ENCODE peak calls at places on chromosomes 6 and 20, in nine cellular contexts. Q, O, Y, J, W, I, C, B and P are unnamed samples.
A peak's percentile ranks its signal among the peaks of the same experiment; 100 is the strongest.

GRCh38 chr20:16537025-16537665 is 36.1 kb downstream of the KIF16B start:
- DNase-seq in Q (no peak), O (no peak), Y (no peak), J (peak; percentile 36), W (no peak), I (no peak), C (no peak), B (no peak), P (peak; percentile 68)

GRCh38 chr6:72250664-72251063 is 364.3 kb downstream of the RIMS1 start:
- DNase-seq in Q (no peak), O (no peak), Y (no peak), J (no peak), W (no peak), I (no peak), C (no peak), B (no peak), P (no peak)

GRCh38 chr6:82072113-82072512 is 175.4 kb downstream of the IBTK start:
- DNase-seq in Q (no peak), O (no peak), Y (no peak), J (no peak), W (no peak), I (no peak), C (no peak), B (no peak), P (no peak)

GRCh38 chr6:122839906-122840305 is 50.8 kb downstream of the SMPDL3A start:
- DNase-seq in Q (no peak), O (no peak), Y (no peak), J (no peak), W (no peak), I (no peak), C (no peak), B (no peak), P (no peak)

GRCh38 chr6:11810039-11810541 is 31.5 kb upstream of the ADTRP start:
- DNase-seq in Q (peak; percentile 85), O (no peak), Y (peak; percentile 93), J (peak; percentile 91), W (no peak), I (no peak), C (no peak), B (peak; percentile 24), P (peak; percentile 95)

GRCh38 chr6:6005467-6006427 is 978 bp downstream of the NRN1 start:
- DNase-seq in Q (no peak), O (no peak), Y (no peak), J (no peak), W (no peak), I (no peak), C (no peak), B (no peak), P (no peak)

GRCh38 chr6:52575490-52575868 is 1.4 kb downstream of the TRAM2 start:
- DNase-seq in Q (no peak), O (no peak), Y (no peak), J (no peak), W (no peak), I (no peak), C (no peak), B (no peak), P (no peak)

GRCh38 chr6:44009425-44010321 is 117.6 kb downstream of the MRPL14 start:
- DNase-seq in Q (peak; percentile 16), O (no peak), Y (peak; percentile 45), J (no peak), W (no peak), I (no peak), C (no peak), B (no peak), P (no peak)

GRCh38 chr20:36064661-36065426 is 89.7 kb upstream of the EPB41L1 start:
- DNase-seq in Q (peak; percentile 94), O (peak; percentile 83), Y (peak; percentile 95), J (peak; percentile 98), W (peak; percentile 93), I (peak; percentile 97), C (no peak), B (peak; percentile 94), P (peak; percentile 91)

GRCh38 chr6:150766201-150766997 is 99.1 kb upstream of the MTHFD1L start:
- DNase-seq in Q (no peak), O (no peak), Y (no peak), J (no peak), W (no peak), I (no peak), C (no peak), B (no peak), P (no peak)

GRCh38 chr6:145551164-145551563 is 184.2 kb downstream of the EPM2A start:
- DNase-seq in Q (no peak), O (no peak), Y (no peak), J (no peak), W (no peak), I (no peak), C (no peak), B (no peak), P (no peak)

GRCh38 chr6:28606424-28607391 is 81.0 kb downstream of the GPX5 start:
- DNase-seq in Q (no peak), O (peak; percentile 49), Y (peak; percentile 13), J (no peak), W (peak; percentile 44), I (no peak), C (peak; percentile 87), B (no peak), P (no peak)

DNA sequence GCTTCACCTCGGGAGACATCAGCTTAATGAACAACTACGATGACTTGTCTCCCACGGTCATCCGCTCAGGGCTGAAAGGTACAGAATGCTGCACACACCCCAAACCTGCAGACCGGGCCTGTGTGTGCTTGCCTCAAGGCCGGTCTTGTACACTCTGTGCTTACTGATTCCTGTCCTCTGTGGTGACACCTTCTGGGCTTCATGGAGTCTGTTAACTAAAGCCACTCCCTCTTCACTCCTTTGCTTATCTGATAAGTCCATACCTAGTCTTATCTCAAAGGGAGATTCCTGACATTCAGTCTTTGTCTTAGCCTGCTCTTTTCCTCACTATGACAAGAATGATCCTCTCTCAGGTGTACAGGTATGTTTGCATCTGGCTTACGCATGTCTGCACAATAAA is 107.7 kb upstream of the TMEM181 start:
- DNase-seq in Q (no peak), O (no peak), Y (no peak), J (no peak), W (no peak), I (no peak), C (no peak), B (no peak), P (peak; percentile 43)
- H3K27ac ChIP-seq in Q (no peak overlapping the region), O (no peak overlapping the region), Y (no peak overlapping the region), J (no peak overlapping the region), W (no peak overlapping the region), I (no peak overlapping the region), C (no peak overlapping the region), B (no peak overlapping the region), P (no peak overlapping the region)

GRCh38 chr6:34425498-34426410 is at the start of gene RPS10:
- DNase-seq in Q (peak; percentile 90), O (peak; percentile 82), Y (peak; percentile 95), J (peak; percentile 94), W (peak; percentile 88), I (peak; percentile 89), C (peak; percentile 88), B (peak; percentile 87), P (peak; percentile 93)
- H3K27ac ChIP-seq in Q (peak within 1 kb of the TSS; percentile 94), O (peak within 1 kb of the TSS; percentile 93), Y (peak within 1 kb of the TSS; percentile 91), J (peak within 1 kb of the TSS; percentile 82), W (peak within 1 kb of the TSS; percentile 94), I (peak within 1 kb of the TSS; percentile 95), C (peak within 1 kb of the TSS; percentile 85), B (peak within 1 kb of the TSS; percentile 83), P (peak within 1 kb of the TSS; percentile 74)

GRCh38 chr6:33578588-33579011 is 1.5 kb downstream of the BAK1 start:
- DNase-seq in Q (no peak), O (peak; percentile 38), Y (no peak), J (peak; percentile 75), W (peak; percentile 60), I (peak; percentile 42), C (no peak), B (no peak), P (peak; percentile 89)

GRCh38 chr6:33576668-33577067 is 3.4 kb downstream of the BAK1 start:
- DNase-seq in Q (no peak), O (no peak), Y (no peak), J (no peak), W (no peak), I (no peak), C (no peak), B (no peak), P (no peak)

GRCh38 chr6:33578164-33578563 is 1.9 kb downstream of the BAK1 start:
- DNase-seq in Q (no peak), O (no peak), Y (no peak), J (no peak), W (no peak), I (no peak), C (no peak), B (no peak), P (no peak)

GRCh38 chr6:33577106-33577535 is 3.0 kb downstream of the BAK1 start:
- DNase-seq in Q (peak; percentile 68), O (no peak), Y (peak; percentile 72), J (peak; percentile 95), W (no peak), I (no peak), C (no peak), B (no peak), P (peak; percentile 99)

DNA sequence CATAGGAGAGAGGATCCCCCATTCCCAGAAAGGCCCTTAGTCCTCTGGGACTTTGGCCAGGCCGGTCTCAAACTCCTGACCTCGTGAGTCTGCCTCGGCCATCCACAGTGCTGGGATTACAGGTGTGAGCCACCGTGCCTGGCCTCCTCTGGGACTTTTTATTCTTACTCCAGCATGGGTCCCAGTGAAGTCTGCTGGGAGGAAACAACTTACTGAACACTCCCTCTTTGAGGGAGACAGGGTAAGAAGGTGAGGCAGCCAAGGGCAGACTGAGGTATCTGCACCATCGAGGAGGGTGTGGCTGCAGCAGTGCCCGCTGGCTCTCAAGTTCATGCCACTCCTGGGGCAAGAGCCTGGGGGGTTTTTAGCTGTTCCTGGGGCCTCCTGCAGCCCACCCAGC is 2.4 kb downstream of the BAK1 start:
- DNase-seq in Q (no peak), O (no peak), Y (no peak), J (peak; percentile 75), W (no peak), I (no peak), C (no peak), B (no peak), P (peak; percentile 84)
- H3K27ac ChIP-seq in Q (no peak overlapping the region), O (peak overlapping the region; percentile 83), Y (peak overlapping the region; percentile 69), J (peak overlapping the region; percentile 95), W (peak overlapping the region; percentile 90), I (peak overlapping the region; percentile 85), C (peak overlapping the region; percentile 75), B (no peak overlapping the region), P (peak overlapping the region; percentile 95)

GRCh38 chr20:31536575-31536974 is 22.3 kb downstream of the HM13 start:
- DNase-seq in Q (no peak), O (no peak), Y (no peak), J (no peak), W (no peak), I (no peak), C (no peak), B (no peak), P (no peak)

GRCh38 chr20:31537116-31537858 is 23.0 kb downstream of the HM13 start:
- DNase-seq in Q (no peak), O (no peak), Y (no peak), J (no peak), W (no peak), I (no peak), C (no peak), B (no peak), P (no peak)

GRCh38 chr20:31535298-31535697 is 21.1 kb downstream of the HM13 start:
- DNase-seq in Q (no peak), O (no peak), Y (no peak), J (no peak), W (no peak), I (no peak), C (no peak), B (no peak), P (no peak)

GRCh38 chr20:31538327-31538726 is 24.1 kb downstream of the HM13 start:
- DNase-seq in Q (no peak), O (no peak), Y (no peak), J (no peak), W (no peak), I (no peak), C (no peak), B (no peak), P (no peak)

GRCh38 chr20:31537859-31538245 is 23.6 kb downstream of the HM13 start:
- DNase-seq in Q (no peak), O (no peak), Y (no peak), J (no peak), W (no peak), I (no peak), C (no peak), B (no peak), P (no peak)
- H3K27ac ChIP-seq in Q (no peak overlapping the region), O (no peak overlapping the region), Y (no peak overlapping the region), J (no peak overlapping the region), W (no peak overlapping the region), I (no peak overlapping the region), C (no peak overlapping the region), B (no peak overlapping the region), P (no peak overlapping the region)